ENCODE peak calls at places on chromosomes 13 and 19, in six cellular contexts. One of them, this sample, is unnamed.
A peak's percentile ranks its signal among the peaks of the same experiment; 100 is the strongest.

GRCh38 chr19:4866595-4867424 is 657 bp downstream of the PLIN3 start:
- DNase-seq in AG04450: no peak
- DNase-seq in mesenchymal stem cell: peak; percentile 66
- DNase-seq in right cardiac atrium: peak; percentile 89
- DNase-seq in mesendoderm: peak; percentile 58
- DNase-seq in GM23338: peak; percentile 79
- DNase-seq in this sample: peak; percentile 51

GRCh38 chr19:2986951-2987491 is 9.7 kb downstream of the TLE6 start:
- DNase-seq in mesendoderm: peak; percentile 73
- DNase-seq in right cardiac atrium: peak; percentile 78
- DNase-seq in AG04450: no peak
- DNase-seq in GM23338: peak; percentile 83
- DNase-seq in mesenchymal stem cell: peak; percentile 49
- DNase-seq in this sample: no peak

GRCh38 chr13:40993119-40993518 is 26.0 kb downstream of the ELF1 start:
- DNase-seq in mesendoderm: peak; percentile 71
- DNase-seq in right cardiac atrium: peak; percentile 26
- DNase-seq in AG04450: no peak
- DNase-seq in GM23338: peak; percentile 53
- DNase-seq in mesenchymal stem cell: no peak
- DNase-seq in this sample: peak; percentile 56

GRCh38 chr19:1511318-1511988 is 1.4 kb downstream of the ADAMTSL5 start:
- DNase-seq in right cardiac atrium: peak; percentile 44
- DNase-seq in GM23338: no peak
- DNase-seq in AG04450: no peak
- DNase-seq in mesendoderm: no peak
- DNase-seq in mesenchymal stem cell: no peak
- DNase-seq in this sample: no peak

GRCh38 chr19:53864308-53864836 is 3.3 kb upstream of the MYADM start:
- DNase-seq in right cardiac atrium: no peak
- DNase-seq in GM23338: no peak
- DNase-seq in AG04450: no peak
- DNase-seq in mesendoderm: no peak
- DNase-seq in mesenchymal stem cell: no peak
- DNase-seq in this sample: peak; percentile 60

GRCh38 chr19:28710278-28710677 is 502.7 kb downstream of the UQCRFS1 start:
- DNase-seq in GM23338: peak; percentile 79
- DNase-seq in mesendoderm: peak; percentile 71
- DNase-seq in mesenchymal stem cell: peak; percentile 76
- DNase-seq in AG04450: peak; percentile 20
- DNase-seq in right cardiac atrium: no peak
- DNase-seq in this sample: no peak

GRCh38 chr13:57632276-57633140 is 964 bp downstream of the PCDH17 start:
- DNase-seq in AG04450: no peak
- DNase-seq in mesenchymal stem cell: no peak
- DNase-seq in right cardiac atrium: peak; percentile 49
- DNase-seq in mesendoderm: peak; percentile 72
- DNase-seq in GM23338: peak; percentile 65
- DNase-seq in this sample: peak; percentile 15

GRCh38 chr13:78239681-78240080 is 321.1 kb upstream of the EDNRB start:
- DNase-seq in GM23338: peak; percentile 13
- DNase-seq in mesenchymal stem cell: no peak
- DNase-seq in AG04450: no peak
- DNase-seq in right cardiac atrium: no peak
- DNase-seq in mesendoderm: peak; percentile 35
- DNase-seq in this sample: no peak

GRCh38 chr19:5193192-5193591 is 147.4 kb downstream of the PTPRS start:
- DNase-seq in right cardiac atrium: no peak
- DNase-seq in mesenchymal stem cell: no peak
- DNase-seq in AG04450: no peak
- DNase-seq in GM23338: peak; percentile 80
- DNase-seq in mesendoderm: peak; percentile 37
- DNase-seq in this sample: no peak

GRCh38 chr13:89269737-89270136 is 1598.6 kb downstream of the SLITRK5 start:
- DNase-seq in mesenchymal stem cell: no peak
- DNase-seq in right cardiac atrium: no peak
- DNase-seq in mesendoderm: peak; percentile 78
- DNase-seq in GM23338: no peak
- DNase-seq in AG04450: no peak
- DNase-seq in this sample: no peak

GRCh38 chr19:54937926-54938325 is 9.4 kb downstream of the NLRP7 start:
- DNase-seq in mesendoderm: no peak
- DNase-seq in mesenchymal stem cell: no peak
- DNase-seq in AG04450: no peak
- DNase-seq in right cardiac atrium: no peak
- DNase-seq in GM23338: no peak
- DNase-seq in this sample: no peak

GRCh38 chr19:39335168-39335567 is 675 bp downstream of the GMFG start:
- DNase-seq in mesendoderm: no peak
- DNase-seq in AG04450: no peak
- DNase-seq in GM23338: no peak
- DNase-seq in mesenchymal stem cell: no peak
- DNase-seq in right cardiac atrium: no peak
- DNase-seq in this sample: no peak

GRCh38 chr19:51501594-51502263 is at the start of gene SIGLEC12:
- DNase-seq in right cardiac atrium: peak; percentile 62
- DNase-seq in GM23338: no peak
- DNase-seq in mesenchymal stem cell: no peak
- DNase-seq in mesendoderm: no peak
- DNase-seq in AG04450: no peak
- DNase-seq in this sample: no peak

GRCh38 chr19:43687660-43687997 is 17.7 kb upstream of the PLAUR start:
- DNase-seq in AG04450: no peak
- DNase-seq in right cardiac atrium: no peak
- DNase-seq in GM23338: no peak
- DNase-seq in mesenchymal stem cell: no peak
- DNase-seq in mesendoderm: no peak
- DNase-seq in this sample: no peak

GRCh38 chr19:46536391-46536790 is 40.7 kb upstream of the PNMA8B start:
- DNase-seq in right cardiac atrium: no peak
- DNase-seq in AG04450: no peak
- DNase-seq in GM23338: no peak
- DNase-seq in mesenchymal stem cell: no peak
- DNase-seq in mesendoderm: no peak
- DNase-seq in this sample: no peak

GRCh38 chr13:35984776-35985453 is 146.3 kb downstream of the DCLK1 start:
- DNase-seq in right cardiac atrium: peak; percentile 28
- DNase-seq in AG04450: no peak
- DNase-seq in GM23338: peak; percentile 78
- DNase-seq in mesendoderm: peak; percentile 81
- DNase-seq in mesenchymal stem cell: no peak
- DNase-seq in this sample: no peak

GRCh38 chr19:39430675-39431593 is 4.8 kb downstream of the RPS16 start:
- DNase-seq in AG04450: peak; percentile 85
- DNase-seq in GM23338: peak; percentile 74
- DNase-seq in mesenchymal stem cell: peak; percentile 100
- DNase-seq in mesendoderm: peak; percentile 81
- DNase-seq in right cardiac atrium: no peak
- DNase-seq in this sample: no peak

GRCh38 chr13:42215578-42216421 is 56.2 kb upstream of the AKAP11 start:
- DNase-seq in AG04450: peak; percentile 15
- DNase-seq in GM23338: peak; percentile 77
- DNase-seq in right cardiac atrium: peak; percentile 24
- DNase-seq in mesendoderm: peak; percentile 57
- DNase-seq in mesenchymal stem cell: peak; percentile 53
- DNase-seq in this sample: no peak

GRCh38 chr13:26128676-26129075 is 76.9 kb upstream of the SHISA2 start:
- DNase-seq in AG04450: no peak
- DNase-seq in mesendoderm: no peak
- DNase-seq in right cardiac atrium: no peak
- DNase-seq in GM23338: no peak
- DNase-seq in mesenchymal stem cell: no peak
- DNase-seq in this sample: no peak

GRCh38 chr19:56084835-56085536 is 36.1 kb downstream of the ZNF787 start:
- DNase-seq in right cardiac atrium: no peak
- DNase-seq in GM23338: no peak
- DNase-seq in mesendoderm: no peak
- DNase-seq in mesenchymal stem cell: no peak
- DNase-seq in AG04450: no peak
- DNase-seq in this sample: no peak

GRCh38 chr19:40282920-40283319 is 2.2 kb downstream of the AKT2 start:
- DNase-seq in mesendoderm: no peak
- DNase-seq in AG04450: no peak
- DNase-seq in right cardiac atrium: peak; percentile 24
- DNase-seq in GM23338: no peak
- DNase-seq in mesenchymal stem cell: no peak
- DNase-seq in this sample: no peak

GRCh38 chr19:46610851-46611770 is 10.0 kb downstream of the CALM3 start:
- DNase-seq in AG04450: no peak
- DNase-seq in mesendoderm: no peak
- DNase-seq in right cardiac atrium: peak; percentile 40
- DNase-seq in GM23338: no peak
- DNase-seq in mesenchymal stem cell: no peak
- DNase-seq in this sample: no peak

GRCh38 chr19:39052243-39052746 is 19.9 kb upstream of the FBXO27 start:
- DNase-seq in right cardiac atrium: peak; percentile 85
- DNase-seq in mesenchymal stem cell: peak; percentile 37
- DNase-seq in AG04450: peak; percentile 20
- DNase-seq in GM23338: peak; percentile 83
- DNase-seq in mesendoderm: peak; percentile 68
- DNase-seq in this sample: peak; percentile 59

GRCh38 chr19:5078179-5078578 is 109.3 kb downstream of the KDM4B start:
- DNase-seq in GM23338: no peak
- DNase-seq in mesendoderm: no peak
- DNase-seq in mesenchymal stem cell: no peak
- DNase-seq in AG04450: no peak
- DNase-seq in right cardiac atrium: peak; percentile 41
- DNase-seq in this sample: no peak

GRCh38 chr13:76884571-76885202 is 1.5 kb downstream of the KCTD12 start:
- DNase-seq in right cardiac atrium: peak; percentile 12
- DNase-seq in mesendoderm: no peak
- DNase-seq in AG04450: no peak
- DNase-seq in mesenchymal stem cell: peak; percentile 59
- DNase-seq in GM23338: no peak
- DNase-seq in this sample: no peak

GRCh38 chr13:27374650-27375049 is 49.8 kb upstream of the GTF3A start:
- DNase-seq in GM23338: peak; percentile 89
- DNase-seq in mesendoderm: peak; percentile 88
- DNase-seq in AG04450: peak; percentile 59
- DNase-seq in mesenchymal stem cell: peak; percentile 87
- DNase-seq in right cardiac atrium: peak; percentile 75
- DNase-seq in this sample: peak; percentile 85

GRCh38 chr13:97233499-97233898 is 11.4 kb downstream of the MBNL2 start:
- DNase-seq in mesenchymal stem cell: no peak
- DNase-seq in right cardiac atrium: no peak
- DNase-seq in AG04450: no peak
- DNase-seq in GM23338: no peak
- DNase-seq in mesendoderm: no peak
- DNase-seq in this sample: no peak

DNA sequence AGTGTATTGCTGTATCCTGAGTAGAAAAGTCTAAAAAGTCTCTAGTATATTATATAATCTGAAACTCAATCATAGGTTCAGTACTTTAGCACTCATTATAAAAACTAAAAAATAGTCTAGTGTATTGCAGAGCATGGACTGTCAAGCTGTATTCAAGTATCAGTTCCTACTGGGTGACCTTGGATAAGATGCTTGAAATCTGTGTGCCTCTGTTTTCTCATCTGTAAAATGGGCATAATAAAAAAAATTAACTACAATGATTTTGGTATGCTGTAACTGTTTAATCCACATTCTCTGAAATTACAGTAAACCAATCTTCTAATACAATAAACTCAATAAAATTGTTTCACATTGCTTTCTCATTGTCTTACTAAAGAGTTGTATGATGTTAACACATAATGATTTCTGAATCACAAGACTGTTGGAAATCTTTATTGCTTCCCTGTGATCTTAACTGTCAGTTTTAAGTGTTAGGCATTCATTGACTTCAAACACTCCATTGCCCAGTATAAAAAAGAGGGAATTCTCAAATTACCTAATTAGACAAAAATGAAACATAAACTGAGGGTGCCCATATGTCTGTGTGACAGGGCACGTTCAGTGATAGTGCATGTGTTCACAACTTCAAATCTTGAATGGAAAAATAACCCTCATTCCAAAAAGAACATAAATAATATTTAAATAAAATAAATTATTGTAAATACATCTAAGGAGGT is 2.2 kb downstream of the STARD13 start:
- DNase-seq in right cardiac atrium: no peak
- DNase-seq in GM23338: no peak
- DNase-seq in AG04450: no peak
- DNase-seq in mesenchymal stem cell: no peak
- DNase-seq in mesendoderm: no peak
- DNase-seq in this sample: no peak
- H3K4me3 ChIP-seq in right cardiac atrium: peak overlapping the region; percentile 85
- H3K4me3 ChIP-seq in GM23338: no peak overlapping the region
- H3K4me3 ChIP-seq in AG04450: peak overlapping the region; percentile 76
- H3K4me3 ChIP-seq in mesenchymal stem cell: peak overlapping the region; percentile 98
- H3K4me3 ChIP-seq in mesendoderm: no peak overlapping the region
- H3K4me3 ChIP-seq in this sample: peak overlapping the region; percentile 48

GRCh38 chr19:6743714-6744380 is 4.4 kb downstream of the TRIP10 start:
- DNase-seq in mesendoderm: no peak
- DNase-seq in AG04450: no peak
- DNase-seq in mesenchymal stem cell: peak; percentile 35
- DNase-seq in right cardiac atrium: peak; percentile 21
- DNase-seq in GM23338: no peak
- DNase-seq in this sample: no peak
- H3K27ac ChIP-seq in mesendoderm: peak overlapping the region; percentile 7
- H3K27ac ChIP-seq in AG04450: peak overlapping the region; percentile 81
- H3K27ac ChIP-seq in mesenchymal stem cell: peak overlapping the region; percentile 92
- H3K27ac ChIP-seq in right cardiac atrium: peak overlapping the region; percentile 87
- H3K27ac ChIP-seq in GM23338: peak overlapping the region; percentile 39
- H3K27ac ChIP-seq in this sample: peak overlapping the region; percentile 82

DNA sequence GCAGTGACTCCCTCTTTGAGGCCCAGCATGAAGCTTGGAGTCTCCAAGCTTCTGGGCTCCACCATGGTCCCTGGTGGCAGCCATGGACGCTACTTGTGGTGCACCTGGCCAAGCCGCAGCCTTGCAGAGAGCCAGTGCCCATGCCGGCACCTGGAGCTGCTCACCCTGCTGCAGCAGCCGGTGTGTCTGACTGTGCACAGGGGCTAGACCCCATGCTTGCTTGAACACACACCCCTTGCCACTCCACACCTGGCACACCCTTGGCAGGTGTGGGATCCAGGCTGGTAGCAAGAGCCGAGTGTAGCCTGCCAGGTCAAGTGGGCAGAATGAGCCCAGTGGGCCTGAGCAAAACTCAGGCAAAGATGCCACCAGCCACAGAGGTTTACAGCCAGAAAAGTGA is 18.6 kb upstream of the MLLT1 start:
- DNase-seq in GM23338: no peak
- DNase-seq in right cardiac atrium: no peak
- DNase-seq in mesenchymal stem cell: no peak
- DNase-seq in AG04450: no peak
- DNase-seq in mesendoderm: no peak
- DNase-seq in this sample: no peak
- H3K27me3 ChIP-seq in GM23338: no peaks in the 10 kb centered on the region
- H3K27me3 ChIP-seq in right cardiac atrium: no peaks in the 10 kb centered on the region
- H3K27me3 ChIP-seq in mesenchymal stem cell: no peaks in the 10 kb centered on the region
- H3K27me3 ChIP-seq in AG04450: peaks cover 5% of the 10 kb centered on the region
- H3K27me3 ChIP-seq in mesendoderm: no peaks in the 10 kb centered on the region
- H3K27me3 ChIP-seq in this sample: no peaks in the 10 kb centered on the region

DNA sequence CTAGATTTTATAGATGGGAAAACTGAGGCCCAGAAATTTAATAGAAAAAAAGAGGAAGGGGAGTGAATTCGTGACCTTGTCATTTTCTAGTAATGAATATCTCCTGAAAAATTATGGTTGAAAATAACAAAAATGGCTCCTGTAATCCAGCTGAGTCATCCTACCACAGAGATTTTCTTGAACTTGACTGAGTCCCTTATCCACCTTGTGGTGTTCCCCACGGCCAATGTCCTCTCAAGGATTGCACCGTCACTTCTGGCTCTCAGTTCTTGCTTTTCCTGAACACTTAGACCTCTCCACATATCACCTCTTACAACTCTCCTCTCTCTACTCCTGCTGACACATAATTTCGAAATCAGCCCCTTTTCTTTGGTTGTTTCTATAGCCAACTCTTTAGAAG is 1.2 kb upstream of the KATNAL1 start:
- DNase-seq in mesendoderm: peak; percentile 31
- DNase-seq in AG04450: no peak
- DNase-seq in GM23338: no peak
- DNase-seq in mesenchymal stem cell: peak; percentile 61
- DNase-seq in right cardiac atrium: no peak
- DNase-seq in this sample: no peak
- H3K4me3 ChIP-seq in mesendoderm: no peak overlapping the region
- H3K4me3 ChIP-seq in AG04450: no peak overlapping the region
- H3K4me3 ChIP-seq in GM23338: peak overlapping the region; percentile 72
- H3K4me3 ChIP-seq in mesenchymal stem cell: peak overlapping the region; percentile 96
- H3K4me3 ChIP-seq in right cardiac atrium: no peak overlapping the region
- H3K4me3 ChIP-seq in this sample: no peak overlapping the region